ENCODE peak calls at places on chromosomes 7 and 10, in six cellular contexts. V is IMR-90, X is K562, R is SK-N-SH, F is HepG2, A is GM12878. N is an unnamed sample.

GRCh38 chr10:96046546-96046945 is 3.2 kb downstream of the CCNJ start:
- DNase-seq in V (no peak), X (no peak), R (no peak), F (no peak), A (no peak), N (no peak)

GRCh38 chr10:62543566-62543965 is 169.4 kb downstream of the ZNF365 start:
- DNase-seq in V (no peak), X (no peak), R (no peak), F (no peak), A (no peak), N (no peak)

GRCh38 chr7:121000091-121000983 is 11.8 kb downstream of the CPED1 start:
- DNase-seq in V (peak), X (peak), R (no peak), F (no peak), A (no peak), N (no peak)

GRCh38 chr7:84002348-84002747 is 192.2 kb downstream of the SEMA3A start:
- DNase-seq in V (no peak), X (no peak), R (no peak), F (no peak), A (no peak), N (no peak)

GRCh38 chr7:143910473-143911248 is 8.7 kb upstream of the TCAF1 start:
- DNase-seq in V (peak), X (no peak), R (no peak), F (no peak), A (no peak), N (no peak)

GRCh38 chr10:43299579-43299978 is 32.7 kb upstream of the RASGEF1A start:
- DNase-seq in V (no peak), X (no peak), R (no peak), F (no peak), A (no peak), N (no peak)

GRCh38 chr7:83677180-83677866 is 28.4 kb upstream of the SEMA3E start:
- DNase-seq in V (peak), X (peak), R (peak), F (no peak), A (no peak), N (peak)

GRCh38 chr10:43595739-43596298 is 10.4 kb upstream of the ZNF485 start:
- DNase-seq in V (no peak), X (no peak), R (no peak), F (no peak), A (peak), N (no peak)

GRCh38 chr7:129150199-129150996 is 5.9 kb downstream of the TSPAN33 start:
- DNase-seq in V (no peak), X (peak), R (no peak), F (no peak), A (no peak), N (no peak)

GRCh38 chr10:119041332-119041731 is 11.8 kb downstream of the NANOS1 start:
- DNase-seq in V (no peak), X (no peak), R (no peak), F (no peak), A (no peak), N (no peak)

GRCh38 chr10:95517536-95518454 is 43.4 kb downstream of the SORBS1 start:
- DNase-seq in V (peak), X (peak), R (no peak), F (peak), A (no peak), N (no peak)

GRCh38 chr10:89207181-89207800 is at the start of gene CH25H:
- DNase-seq in V (peak), X (peak), R (peak), F (no peak), A (no peak), N (peak)

GRCh38 chr10:1048349-1048731 is 579 bp downstream of the IDI1 start:
- DNase-seq in V (peak), X (no peak), R (peak), F (peak), A (no peak), N (no peak)

GRCh38 chr7:66837007-66837406 is 84.0 kb upstream of the TMEM248 start:
- DNase-seq in V (peak), X (peak), R (no peak), F (peak), A (no peak), N (peak)

GRCh38 chr7:135190703-135191102 is 20.2 kb upstream of the CYREN start:
- DNase-seq in V (no peak), X (no peak), R (no peak), F (no peak), A (no peak), N (no peak)
- TF ChIP-seq SMC3 in V (no peak), X (no peak), R (no peak), F (no peak), A (no peak), N (no peak)

DNA sequence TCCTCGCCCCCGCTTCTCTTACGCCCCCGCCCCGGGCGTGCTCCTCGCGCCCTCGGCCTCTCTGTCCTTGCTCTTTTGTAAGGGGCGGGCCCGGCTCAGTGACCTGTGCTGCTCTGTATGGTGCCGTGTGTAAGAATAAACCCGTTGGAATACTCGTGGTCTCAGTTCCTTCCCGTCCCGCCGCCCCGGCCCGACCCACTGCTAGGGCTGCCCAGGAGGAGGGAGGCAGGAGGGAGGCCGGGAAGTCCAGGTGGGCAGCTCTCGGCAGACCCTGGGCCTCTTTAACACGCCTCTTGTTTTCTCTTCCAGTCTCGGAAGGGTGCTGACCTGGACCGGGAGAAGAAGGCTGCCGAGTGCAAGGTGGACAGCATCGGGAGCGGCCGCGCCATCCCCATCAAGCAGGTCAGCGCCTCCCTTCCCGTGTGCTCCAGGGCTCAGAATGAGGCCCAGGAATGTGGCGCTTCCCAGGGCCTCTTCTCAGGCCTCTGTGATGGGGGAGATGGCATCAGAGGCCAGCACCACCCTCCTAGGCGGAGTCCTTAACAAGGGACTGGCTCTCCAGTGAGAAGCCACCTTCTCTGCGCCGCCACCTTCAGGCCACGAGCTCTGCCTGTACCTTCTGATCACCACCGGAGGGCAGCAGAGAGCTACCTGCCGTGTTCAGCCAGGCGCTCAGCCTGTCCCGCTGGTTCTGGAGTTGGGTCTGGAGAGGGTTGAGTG is 37.4 kb downstream of the AGAP3 start:
- DNase-seq in V (peak), X (peak), R (peak), F (peak), A (no peak), N (peak)
- TF ChIP-seq CTCF in V (peak), X (peak), R (peak), F (peak), A (peak), N (peak)

GRCh38 chr7:122155566-122155965 is 11.5 kb upstream of the AASS start:
- DNase-seq in V (no peak), X (no peak), R (no peak), F (no peak), A (no peak), N (no peak)
- TF ChIP-seq SMC3 in V (no peak), X (no peak), R (no peak), F (no peak), A (no peak), N (no peak)

DNA sequence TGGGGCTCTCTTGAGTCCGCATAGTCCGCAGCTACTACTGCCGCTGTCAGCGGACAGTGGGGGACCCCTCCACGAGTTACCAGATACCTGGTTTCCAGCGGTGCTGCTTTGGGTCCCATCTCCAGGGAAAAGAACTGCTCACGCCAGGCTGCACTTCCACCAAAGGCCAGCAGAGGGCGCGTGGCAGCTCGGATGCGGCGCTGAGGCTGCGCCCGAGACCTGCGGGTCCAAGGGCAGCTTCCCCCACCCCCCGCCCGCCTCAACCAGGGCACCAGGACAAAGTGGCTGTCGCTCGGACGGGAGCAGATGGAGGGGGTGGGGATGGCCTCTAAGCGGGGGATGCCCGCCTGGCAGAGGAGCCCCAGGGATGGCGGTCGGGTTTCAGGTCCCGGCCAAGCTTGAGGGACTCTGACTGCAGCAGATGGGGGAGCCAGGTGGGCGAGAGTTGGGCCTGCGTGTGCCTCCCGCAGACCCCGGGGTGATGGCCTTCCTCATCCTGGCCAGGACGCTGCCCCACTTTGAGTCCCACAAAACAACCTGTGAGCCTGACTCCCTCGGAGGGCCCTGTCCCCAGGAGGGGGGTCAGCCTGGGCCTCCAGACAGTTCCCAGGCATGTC is 23.8 kb upstream of the ZNF735 start:
- DNase-seq in V (no peak), X (peak), R (peak), F (no peak), A (no peak), N (no peak)
- TF ChIP-seq CTCF in V (peak), X (peak), R (peak), F (peak), A (peak), N (no peak)

DNA sequence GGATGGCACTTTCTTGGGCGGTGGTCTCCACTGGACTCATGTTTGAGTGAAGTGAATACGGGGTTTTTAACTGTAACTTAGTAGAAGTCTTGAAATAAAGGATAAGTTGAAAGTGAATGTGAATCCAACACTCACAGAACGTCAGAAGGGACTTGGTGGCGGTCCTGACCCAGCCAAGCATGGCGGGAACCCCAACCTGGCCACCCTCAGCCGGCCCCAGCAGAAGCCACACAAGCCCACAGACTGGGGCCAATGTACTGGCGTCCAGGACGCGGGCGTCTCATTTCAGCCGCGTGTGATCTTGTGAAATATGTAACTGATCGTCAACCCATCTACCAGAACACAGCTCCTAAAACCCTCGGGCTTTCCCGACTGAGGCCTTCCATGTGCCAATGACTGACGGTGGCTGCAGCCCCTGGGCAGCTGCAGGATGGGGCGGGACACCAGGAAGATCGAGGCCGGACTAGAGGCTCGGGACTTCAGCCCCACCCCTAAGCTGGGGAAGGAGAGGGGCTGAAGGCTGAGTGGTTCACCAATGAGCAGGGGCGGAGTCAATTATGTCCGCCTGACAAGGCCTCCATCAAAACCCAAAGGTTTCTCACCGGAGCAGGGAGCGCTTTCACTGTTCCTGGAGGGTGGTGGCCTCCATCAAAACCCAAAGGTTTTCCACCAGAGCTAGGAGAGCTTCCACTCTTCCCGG is 161.5 kb downstream of the MAD1L1 start:
- DNase-seq in V (no peak), X (no peak), R (no peak), F (no peak), A (no peak), N (no peak)
- TF ChIP-seq SMC3 in V (no peak), X (no peak), R (no peak), F (no peak), A (no peak), N (no peak)

GRCh38 chr10:34815174-34816066 is at the start of gene PARD3:
- DNase-seq in V (peak), X (peak), R (peak), F (peak), A (no peak), N (peak)

GRCh38 chr10:34816067-34817002 is 1.2 kb upstream of the PARD3 start:
- DNase-seq in V (peak), X (no peak), R (peak), F (no peak), A (no peak), N (peak)

GRCh38 chr10:34813626-34814227 is 1.4 kb downstream of the PARD3 start:
- DNase-seq in V (peak), X (no peak), R (no peak), F (peak), A (no peak), N (peak)

GRCh38 chr10:34812771-34813170 is 2.3 kb downstream of the PARD3 start:
- DNase-seq in V (no peak), X (no peak), R (no peak), F (no peak), A (no peak), N (no peak)

GRCh38 chr10:34814228-34815173 is 595 bp downstream of the PARD3 start:
- DNase-seq in V (peak), X (peak), R (peak), F (peak), A (no peak), N (peak)
- TF ChIP-seq CTCF in V (no peak), X (no peak), R (no peak), F (peak), A (no peak), N (peak)

GRCh38 chr7:49781996-49782395 is 8.6 kb downstream of the VWC2 start:
- DNase-seq in V (no peak), X (no peak), R (no peak), F (no peak), A (no peak), N (no peak)
- TF ChIP-seq SMC3 in V (no peak), X (no peak), R (no peak), F (no peak), A (no peak), N (no peak)

DNA sequence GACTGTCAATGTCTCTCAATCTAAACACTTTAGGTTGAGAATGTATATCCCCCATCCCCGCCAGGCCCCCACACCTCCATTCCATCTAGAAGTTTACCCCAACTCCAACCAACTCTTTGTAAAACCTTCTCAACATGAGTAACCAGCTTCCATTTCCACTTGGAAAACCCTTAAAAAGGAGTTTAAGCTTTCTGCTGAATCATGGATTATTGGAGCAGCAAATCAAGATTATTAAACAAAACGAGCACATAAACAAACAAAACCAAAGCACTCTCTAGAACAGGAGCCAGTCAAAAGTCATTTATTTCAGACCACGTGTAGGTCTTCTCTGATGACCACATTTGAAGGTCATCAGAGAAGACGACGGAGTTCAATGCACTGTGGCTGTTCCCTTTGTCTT is 213.5 kb downstream of the FANK1 start:
- DNase-seq in V (no peak), X (no peak), R (no peak), F (no peak), A (no peak), N (no peak)
- TF ChIP-seq CTCF in V (no peak), X (no peak), R (no peak), F (no peak), A (no peak), N (no peak)